ENCODE peak calls at places on chromosomes 11 and 22, in eight cellular contexts. One of them, this sample, is unnamed.

GRCh38 chr11:86775342-86775741 is 25.0 kb upstream of the PRSS23 start:
- DNase-seq in thyroid gland: no peak
- DNase-seq in GM12865: no peak
- DNase-seq in tibial artery: no peak
- DNase-seq in lower lobe of right lung: no peak
- DNase-seq in Caco-2: no peak
- DNase-seq in transverse colon: no peak
- DNase-seq in cardiac muscle cell: no peak
- DNase-seq in this sample: no peak

GRCh38 chr11:90635145-90635544 is 412.3 kb upstream of the CHORDC1 start:
- DNase-seq in cardiac muscle cell: no peak
- DNase-seq in transverse colon: no peak
- DNase-seq in lower lobe of right lung: no peak
- DNase-seq in thyroid gland: no peak
- DNase-seq in Caco-2: no peak
- DNase-seq in GM12865: no peak
- DNase-seq in tibial artery: no peak
- DNase-seq in this sample: no peak

GRCh38 chr11:134498326-134499139 is 86.5 kb upstream of the B3GAT1 start:
- DNase-seq in Caco-2: no peak
- DNase-seq in transverse colon: no peak
- DNase-seq in GM12865: no peak
- DNase-seq in cardiac muscle cell: no peak
- DNase-seq in thyroid gland: peak; percentile 87
- DNase-seq in tibial artery: no peak
- DNase-seq in lower lobe of right lung: no peak
- DNase-seq in this sample: no peak

GRCh38 chr22:50360578-50360977 is 17.5 kb downstream of the PPP6R2 start:
- DNase-seq in Caco-2: no peak
- DNase-seq in thyroid gland: peak; percentile 40
- DNase-seq in lower lobe of right lung: no peak
- DNase-seq in transverse colon: no peak
- DNase-seq in tibial artery: no peak
- DNase-seq in cardiac muscle cell: no peak
- DNase-seq in GM12865: no peak
- DNase-seq in this sample: no peak

GRCh38 chr11:62847767-62848314 is 8.5 kb upstream of the WDR74 start:
- DNase-seq in tibial artery: no peak
- DNase-seq in thyroid gland: no peak
- DNase-seq in cardiac muscle cell: no peak
- DNase-seq in Caco-2: no peak
- DNase-seq in lower lobe of right lung: no peak
- DNase-seq in transverse colon: no peak
- DNase-seq in GM12865: no peak
- DNase-seq in this sample: no peak

GRCh38 chr11:57396744-57397143 is 6.3 kb upstream of the PRG2 start:
- DNase-seq in GM12865: no peak
- DNase-seq in transverse colon: no peak
- DNase-seq in lower lobe of right lung: no peak
- DNase-seq in thyroid gland: no peak
- DNase-seq in Caco-2: no peak
- DNase-seq in cardiac muscle cell: no peak
- DNase-seq in tibial artery: no peak
- DNase-seq in this sample: no peak

GRCh38 chr11:2816517-2816916 is 69.1 kb downstream of the CDKN1C start:
- DNase-seq in tibial artery: no peak
- DNase-seq in thyroid gland: no peak
- DNase-seq in cardiac muscle cell: no peak
- DNase-seq in GM12865: no peak
- DNase-seq in transverse colon: no peak
- DNase-seq in Caco-2: no peak
- DNase-seq in lower lobe of right lung: peak; percentile 16
- DNase-seq in this sample: no peak

GRCh38 chr11:32830413-32830738 is 649 bp downstream of the PRRG4 start:
- DNase-seq in cardiac muscle cell: peak; percentile 36
- DNase-seq in GM12865: no peak
- DNase-seq in transverse colon: peak; percentile 71
- DNase-seq in tibial artery: no peak
- DNase-seq in Caco-2: peak; percentile 71
- DNase-seq in lower lobe of right lung: peak; percentile 50
- DNase-seq in thyroid gland: peak; percentile 42
- DNase-seq in this sample: no peak

DNA sequence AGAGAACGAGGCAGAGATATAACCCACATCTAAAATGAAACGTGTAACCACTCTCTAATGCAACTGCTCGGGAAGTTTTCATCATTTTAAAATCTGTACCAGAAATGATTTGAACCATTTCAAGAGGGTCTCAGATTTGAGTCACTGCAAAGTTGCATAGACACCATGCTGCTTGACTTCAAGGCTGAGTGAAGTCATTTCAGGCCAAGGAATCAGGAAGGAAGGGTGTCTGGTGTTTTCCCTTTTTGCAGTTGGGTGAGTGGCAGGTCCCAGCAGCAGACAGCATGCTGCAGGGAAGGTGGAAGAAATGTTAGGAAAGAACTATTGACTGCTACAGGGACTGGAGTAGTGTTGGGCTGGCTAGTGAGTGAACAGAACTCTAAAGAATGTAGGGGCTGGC is 16.5 kb downstream of the TANGO2 start:
- DNase-seq in GM12865: peak; percentile 64
- DNase-seq in Caco-2: no peak
- DNase-seq in cardiac muscle cell: no peak
- DNase-seq in thyroid gland: no peak
- DNase-seq in transverse colon: no peak
- DNase-seq in tibial artery: no peak
- DNase-seq in lower lobe of right lung: no peak
- DNase-seq in this sample: no peak
- H3K4me3 ChIP-seq in GM12865: no peak overlapping the region
- H3K4me3 ChIP-seq in Caco-2: no peak overlapping the region
- H3K4me3 ChIP-seq in cardiac muscle cell: no peak overlapping the region
- H3K4me3 ChIP-seq in thyroid gland: no peak overlapping the region
- H3K4me3 ChIP-seq in transverse colon: no peak overlapping the region
- H3K4me3 ChIP-seq in tibial artery: no peak overlapping the region
- H3K4me3 ChIP-seq in lower lobe of right lung: no peak overlapping the region
- H3K4me3 ChIP-seq in this sample: no peak overlapping the region

DNA sequence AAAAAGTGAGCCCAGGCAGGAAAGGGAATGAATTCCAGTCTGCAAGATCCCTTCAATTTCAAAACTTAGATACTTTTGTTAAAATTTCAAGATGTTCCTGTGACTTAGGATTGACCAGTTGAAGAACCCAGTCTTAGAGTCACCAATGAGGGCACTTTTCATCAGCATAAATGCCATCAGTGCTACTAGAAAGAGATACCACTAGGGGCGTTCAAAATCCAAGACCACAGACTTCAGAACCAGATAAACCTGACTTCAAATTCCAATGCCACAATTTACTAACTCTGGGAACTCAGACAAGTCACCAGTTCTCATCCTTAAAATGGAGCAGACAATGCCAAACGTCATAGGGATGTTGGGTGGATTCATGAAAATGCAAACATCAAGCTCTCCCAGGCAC is 523.2 kb downstream of the BUD13 start:
- DNase-seq in lower lobe of right lung: no peak
- DNase-seq in tibial artery: no peak
- DNase-seq in thyroid gland: no peak
- DNase-seq in transverse colon: no peak
- DNase-seq in cardiac muscle cell: no peak
- DNase-seq in GM12865: no peak
- DNase-seq in Caco-2: peak; percentile 22
- DNase-seq in this sample: no peak
- TF ChIP-seq CTCF in lower lobe of right lung: no peak
- TF ChIP-seq CTCF in tibial artery: no peak
- TF ChIP-seq CTCF in thyroid gland: no peak
- TF ChIP-seq CTCF in transverse colon: no peak
- TF ChIP-seq CTCF in cardiac muscle cell: no peak
- TF ChIP-seq CTCF in GM12865: peak; percentile 4
- TF ChIP-seq CTCF in Caco-2: peak; percentile 55
- TF ChIP-seq CTCF in this sample: no peak

DNA sequence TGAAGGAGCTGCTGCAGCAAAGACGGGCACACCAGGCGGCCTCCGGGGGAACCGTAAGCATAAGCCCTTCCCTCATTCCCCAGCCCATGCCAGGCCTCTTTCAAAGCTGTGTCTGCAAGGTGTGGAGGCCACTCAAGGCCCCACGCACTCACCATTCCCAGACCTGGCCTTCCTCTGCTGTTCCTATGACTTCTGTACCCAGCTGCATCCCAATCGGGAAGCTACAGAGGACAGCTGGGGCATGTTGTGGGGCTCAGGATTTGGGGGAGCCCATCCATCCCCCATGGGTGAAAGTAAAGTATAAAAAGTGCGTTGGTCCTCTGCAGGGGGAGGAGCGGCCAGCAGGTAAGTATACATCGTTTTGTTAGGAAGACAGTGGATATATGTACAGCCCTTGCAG is 2.2 kb downstream of the POU2AF3 start:
- DNase-seq in transverse colon: no peak
- DNase-seq in thyroid gland: no peak
- DNase-seq in Caco-2: no peak
- DNase-seq in cardiac muscle cell: no peak
- DNase-seq in tibial artery: no peak
- DNase-seq in GM12865: no peak
- DNase-seq in lower lobe of right lung: no peak
- DNase-seq in this sample: no peak
- H3K4me3 ChIP-seq in transverse colon: peak overlapping the region; percentile 72
- H3K4me3 ChIP-seq in thyroid gland: no peak overlapping the region
- H3K4me3 ChIP-seq in Caco-2: no peak overlapping the region
- H3K4me3 ChIP-seq in cardiac muscle cell: no peak overlapping the region
- H3K4me3 ChIP-seq in tibial artery: no peak overlapping the region
- H3K4me3 ChIP-seq in GM12865: no peak overlapping the region
- H3K4me3 ChIP-seq in lower lobe of right lung: no peak overlapping the region
- H3K4me3 ChIP-seq in this sample: no peak overlapping the region

GRCh38 chr11:122556605-122557004 is 98.9 kb upstream of the UBASH3B start:
- DNase-seq in transverse colon: peak; percentile 8
- DNase-seq in GM12865: no peak
- DNase-seq in Caco-2: no peak
- DNase-seq in tibial artery: no peak
- DNase-seq in cardiac muscle cell: peak; percentile 43
- DNase-seq in thyroid gland: peak; percentile 57
- DNase-seq in lower lobe of right lung: no peak
- DNase-seq in this sample: no peak
- TF ChIP-seq CTCF in transverse colon: no peak
- TF ChIP-seq CTCF in GM12865: no peak
- TF ChIP-seq CTCF in Caco-2: no peak
- TF ChIP-seq CTCF in tibial artery: no peak
- TF ChIP-seq CTCF in cardiac muscle cell: peak; percentile 64
- TF ChIP-seq CTCF in thyroid gland: no peak
- TF ChIP-seq CTCF in lower lobe of right lung: peak; percentile 18
- TF ChIP-seq CTCF in this sample: peak; percentile 50

DNA sequence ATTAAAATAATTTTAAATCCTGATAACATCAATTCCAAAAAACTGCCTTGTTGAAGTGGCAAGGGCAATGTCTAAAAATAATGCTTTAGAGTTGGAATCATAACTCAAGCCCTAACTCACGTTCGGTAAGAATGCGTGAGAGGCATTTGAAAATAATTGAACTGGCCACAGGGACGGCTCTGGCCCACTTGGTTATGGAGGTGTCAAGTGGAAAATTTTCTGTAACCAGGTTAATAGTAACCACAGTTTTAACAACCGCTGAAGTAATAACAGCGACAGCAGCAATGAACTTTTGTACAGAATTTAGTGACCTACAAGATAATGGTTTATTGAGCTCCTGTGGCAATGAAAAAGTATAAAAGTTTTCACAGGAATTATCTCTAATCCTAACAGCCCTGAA is 79.4 kb downstream of the ETS1 start:
- DNase-seq in Caco-2: no peak
- DNase-seq in transverse colon: no peak
- DNase-seq in tibial artery: no peak
- DNase-seq in cardiac muscle cell: no peak
- DNase-seq in GM12865: no peak
- DNase-seq in thyroid gland: no peak
- DNase-seq in lower lobe of right lung: no peak
- DNase-seq in this sample: no peak
- H3K4me3 ChIP-seq in Caco-2: no peak overlapping the region
- H3K4me3 ChIP-seq in transverse colon: peak overlapping the region; percentile 37
- H3K4me3 ChIP-seq in tibial artery: peak overlapping the region; percentile 41
- H3K4me3 ChIP-seq in cardiac muscle cell: no peak overlapping the region
- H3K4me3 ChIP-seq in GM12865: no peak overlapping the region
- H3K4me3 ChIP-seq in thyroid gland: no peak overlapping the region
- H3K4me3 ChIP-seq in lower lobe of right lung: peak overlapping the region; percentile 39
- H3K4me3 ChIP-seq in this sample: peak overlapping the region; percentile 19

GRCh38 chr11:74683941-74684481 is 47.2 kb downstream of the CHRDL2 start:
- DNase-seq in tibial artery: no peak
- DNase-seq in thyroid gland: peak; percentile 39
- DNase-seq in GM12865: no peak
- DNase-seq in Caco-2: no peak
- DNase-seq in lower lobe of right lung: peak; percentile 17
- DNase-seq in transverse colon: no peak
- DNase-seq in cardiac muscle cell: no peak
- DNase-seq in this sample: no peak

GRCh38 chr11:74682731-74683278 is 48.4 kb downstream of the CHRDL2 start:
- DNase-seq in cardiac muscle cell: no peak
- DNase-seq in lower lobe of right lung: no peak
- DNase-seq in tibial artery: peak; percentile 17
- DNase-seq in Caco-2: no peak
- DNase-seq in GM12865: no peak
- DNase-seq in transverse colon: peak; percentile 0
- DNase-seq in thyroid gland: no peak
- DNase-seq in this sample: no peak

GRCh38 chr11:74681686-74682651 is 49.3 kb downstream of the CHRDL2 start:
- DNase-seq in GM12865: no peak
- DNase-seq in Caco-2: no peak
- DNase-seq in cardiac muscle cell: no peak
- DNase-seq in lower lobe of right lung: no peak
- DNase-seq in thyroid gland: peak; percentile 82
- DNase-seq in transverse colon: peak; percentile 26
- DNase-seq in tibial artery: peak; percentile 20
- DNase-seq in this sample: no peak

GRCh38 chr11:74684661-74685060 is 46.6 kb downstream of the CHRDL2 start:
- DNase-seq in lower lobe of right lung: peak; percentile 6
- DNase-seq in tibial artery: no peak
- DNase-seq in thyroid gland: no peak
- DNase-seq in Caco-2: no peak
- DNase-seq in cardiac muscle cell: no peak
- DNase-seq in transverse colon: no peak
- DNase-seq in GM12865: no peak
- DNase-seq in this sample: no peak

DNA sequence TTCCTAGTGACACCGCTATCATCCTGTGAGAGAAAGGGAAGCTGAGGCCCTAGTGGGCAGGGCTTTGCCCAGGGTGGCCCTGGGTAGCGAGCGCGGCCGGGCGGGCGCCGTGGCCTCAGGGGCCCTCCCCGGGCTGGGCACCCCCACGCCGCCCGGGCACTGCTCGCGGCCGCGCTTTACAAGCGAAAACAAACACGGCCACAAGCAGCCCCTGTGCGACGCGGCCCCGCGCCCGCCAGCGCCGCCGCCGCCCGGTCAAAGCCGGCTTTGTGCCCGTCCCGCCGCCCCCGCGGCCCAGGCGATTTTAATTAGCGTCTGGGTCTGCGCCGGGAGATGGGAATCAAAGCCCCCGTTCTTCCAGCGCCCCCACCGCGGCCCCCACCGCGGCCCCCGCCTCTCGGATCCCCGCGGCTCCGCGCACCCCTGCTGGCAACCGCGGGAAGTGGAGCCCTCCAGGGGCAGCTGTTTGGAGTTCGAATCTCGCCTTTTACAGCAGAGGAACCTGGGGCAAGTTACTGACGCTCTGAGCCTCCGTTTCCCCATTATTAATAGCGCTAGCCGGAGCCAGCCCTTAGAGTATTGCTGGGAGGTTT is 47.9 kb downstream of the CHRDL2 start:
- DNase-seq in cardiac muscle cell: peak; percentile 39
- DNase-seq in transverse colon: peak; percentile 17
- DNase-seq in thyroid gland: peak; percentile 47
- DNase-seq in lower lobe of right lung: peak; percentile 57
- DNase-seq in GM12865: no peak
- DNase-seq in Caco-2: no peak
- DNase-seq in tibial artery: peak; percentile 21
- DNase-seq in this sample: no peak
- TF ChIP-seq CTCF in cardiac muscle cell: peak; percentile 51
- TF ChIP-seq CTCF in transverse colon: peak; percentile 42
- TF ChIP-seq CTCF in thyroid gland: no peak
- TF ChIP-seq CTCF in lower lobe of right lung: peak; percentile 64
- TF ChIP-seq CTCF in GM12865: peak; percentile 19
- TF ChIP-seq CTCF in Caco-2: no peak
- TF ChIP-seq CTCF in tibial artery: peak; percentile 40
- TF ChIP-seq CTCF in this sample: peak; percentile 45

This sample was measured in HFF-Myc.